ENCODE peak calls at places on chromosomes 11 and 22, in eight cellular contexts. C is GM23248; T is NB4; V is pancreas; I is CD8-positive, alpha-beta memory T cell; Q is lower leg skin; M is AG10803; D is left ventricle myocardium inferior. G is an unnamed sample.

GRCh38 chr11:78282821-78283220 is 94.1 kb downstream of the USP35 start:
- DNase-seq in D (no peak), V (no peak), C (no peak), Q (no peak), I (no peak), M (no peak), T (no peak), G (no peak)

GRCh38 chr11:100031973-100032372 is 655.1 kb upstream of the ARHGAP42 start:
- DNase-seq in I (no peak), T (no peak), Q (no peak), M (no peak), C (no peak), V (no peak), D (no peak), G (no peak)

GRCh38 chr11:113534625-113535024 is 59.4 kb upstream of the DRD2 start:
- DNase-seq in I (no peak), M (no peak), V (no peak), Q (no peak), D (no peak), T (no peak), C (no peak), G (no peak)

GRCh38 chr11:86193297-86194095 is 51.1 kb upstream of the EED start:
- DNase-seq in C (peak), D (peak), T (peak), M (peak), I (peak), V (no peak), Q (no peak), G (no peak)

GRCh38 chr22:37338539-37339246 is 56.4 kb downstream of the CYTH4 start:
- DNase-seq in T (no peak), I (no peak), V (no peak), Q (no peak), C (no peak), M (no peak), D (no peak), G (no peak)

GRCh38 chr11:26599421-26599820 is 27.4 kb upstream of the MUC15 start:
- DNase-seq in V (no peak), M (peak), T (no peak), C (peak), D (no peak), I (no peak), Q (no peak), G (no peak)

GRCh38 chr11:96055706-96056387 is 131.9 kb upstream of the MTMR2 start:
- DNase-seq in T (no peak), M (peak), D (no peak), Q (no peak), I (no peak), C (peak), V (no peak), G (no peak)

GRCh38 chr22:20463324-20464095 is 25.9 kb upstream of the SCARF2 start:
- DNase-seq in T (peak), M (no peak), I (peak), V (peak), Q (no peak), D (no peak), C (no peak), G (no peak)

GRCh38 chr22:37210041-37210803 is 2.1 kb downstream of the SSTR3 start:
- DNase-seq in V (no peak), I (no peak), D (no peak), Q (no peak), T (no peak), C (no peak), M (no peak), G (no peak)

GRCh38 chr11:111793863-111794262 is 27.7 kb upstream of the PPP2R1B start:
- DNase-seq in V (no peak), Q (no peak), C (peak), T (no peak), I (no peak), M (peak), D (no peak), G (peak)

GRCh38 chr11:57278721-57279095 is 41.7 kb upstream of the APLNR start:
- DNase-seq in T (no peak), V (no peak), Q (peak), C (no peak), I (no peak), D (no peak), M (no peak), G (no peak)

GRCh38 chr11:198236-198806 is 5.4 kb downstream of the SCGB1C1 start:
- DNase-seq in T (no peak), C (no peak), I (peak), Q (peak), V (peak), M (no peak), D (no peak), G (no peak)

GRCh38 chr22:45731798-45732495 is 60.3 kb downstream of the ATXN10 start:
- DNase-seq in T (peak), I (no peak), V (no peak), C (peak), D (no peak), Q (no peak), M (peak), G (no peak)

GRCh38 chr11:1966531-1966930 is 19.4 kb downstream of the MRPL23 start:
- DNase-seq in Q (peak), C (no peak), T (no peak), D (no peak), M (no peak), I (peak), V (peak), G (no peak)

GRCh38 chr22:26722159-26722558 is 64.8 kb downstream of the MIAT start:
- DNase-seq in D (no peak), V (no peak), I (no peak), Q (no peak), M (peak), T (no peak), C (peak), G (peak)

GRCh38 chr11:6615882-6616585 is 3.2 kb downstream of the TPP1 start:
- DNase-seq in D (no peak), V (no peak), I (no peak), Q (no peak), C (peak), T (no peak), M (no peak), G (no peak)

GRCh38 chr11:1260023-1260501 is 37.2 kb downstream of the MUC5B start:
- DNase-seq in T (peak), C (peak), M (no peak), V (no peak), Q (no peak), D (no peak), I (no peak), G (no peak)

GRCh38 chr11:131041331-131042040 is 125.2 kb upstream of the SNX19 start:
- DNase-seq in D (no peak), T (no peak), V (no peak), C (peak), Q (no peak), I (no peak), M (peak), G (no peak)

GRCh38 chr11:11243258-11243789 is 109.7 kb downstream of the CSNK2A3 start:
- DNase-seq in V (no peak), D (peak), T (no peak), M (no peak), Q (peak), C (peak), I (no peak), G (no peak)

GRCh38 chr22:37663521-37664140 is 5.1 kb downstream of the PDXP start:
- DNase-seq in V (no peak), D (no peak), Q (no peak), I (no peak), M (peak), C (no peak), T (no peak), G (no peak)

GRCh38 chr22:41946360-41947180 is at the start of gene CENPM:
- DNase-seq in C (peak), T (peak), M (peak), I (peak), Q (peak), V (peak), D (peak), G (peak)

GRCh38 chr22:42549329-42550060 is 4.3 kb upstream of the SERHL2 start:
- DNase-seq in T (no peak), I (no peak), M (no peak), Q (no peak), D (no peak), V (no peak), C (no peak), G (no peak)

GRCh38 chr11:8283510-8284272 is 20.0 kb upstream of the LMO1 start:
- DNase-seq in I (no peak), C (peak), D (no peak), M (no peak), T (no peak), Q (peak), V (peak), G (no peak)

GRCh38 chr11:69744435-69744834 is 30.7 kb downstream of the FGF4 start:
- DNase-seq in I (no peak), Q (no peak), V (no peak), D (no peak), T (no peak), C (no peak), M (peak), G (peak)

GRCh38 chr11:106446961-106447360 is 369.5 kb downstream of the AASDHPPT start:
- DNase-seq in Q (no peak), T (no peak), M (no peak), I (no peak), C (no peak), V (no peak), D (no peak), G (no peak)

GRCh38 chr11:105202844-105203548 is 63.4 kb upstream of the CARD18 start:
- DNase-seq in D (no peak), C (no peak), M (no peak), T (no peak), I (no peak), Q (no peak), V (no peak), G (no peak)

GRCh38 chr22:45615364-45615763 is 56.3 kb upstream of the ATXN10 start:
- DNase-seq in V (no peak), D (no peak), T (no peak), M (no peak), C (no peak), Q (no peak), I (no peak), G (no peak)

GRCh38 chr11:45233121-45233803 is 52.9 kb downstream of the SYT13 start:
- DNase-seq in Q (no peak), M (peak), D (peak), V (peak), T (peak), C (peak), I (peak), G (no peak)

GRCh38 chr11:70477607-70478006 is 79.3 kb downstream of the CTTN start:
- DNase-seq in I (peak), V (peak), M (no peak), D (peak), T (no peak), Q (no peak), C (no peak), G (no peak)

GRCh38 chr22:29251265-29251664 is 16.5 kb downstream of the RHBDD3 start:
- DNase-seq in M (no peak), C (no peak), Q (peak), V (no peak), I (no peak), D (no peak), T (no peak), G (no peak)

GRCh38 chr22:20099099-20099711 is 16.7 kb upstream of the RANBP1 start:
- DNase-seq in Q (no peak), V (peak), I (peak), T (no peak), M (no peak), D (no peak), C (no peak), G (no peak)

GRCh38 chr11:64711944-64712306 is 11.1 kb downstream of the NRXN2 start:
- DNase-seq in V (no peak), C (no peak), T (no peak), I (no peak), M (no peak), Q (no peak), D (no peak), G (no peak)
- H3K4me3 ChIP-seq in V (no peak), C (no peak), T (no peak), I (no peak), M (no peak), Q (no peak), D (no peak), G (no peak)

GRCh38 chr22:32477608-32478007 is 3.0 kb downstream of the FBXO7 start:
- DNase-seq in V (no peak), Q (no peak), C (no peak), T (no peak), D (no peak), M (no peak), I (no peak), G (no peak)

GRCh38 chr22:32475428-32476010 is 908 bp downstream of the FBXO7 start:
- DNase-seq in I (peak), T (peak), C (peak), D (peak), V (peak), M (peak), Q (peak), G (no peak)

GRCh38 chr22:32474635-32475427 is at the start of gene FBXO7:
- DNase-seq in C (peak), I (peak), Q (peak), V (peak), D (peak), T (peak), M (peak), G (peak)

GRCh38 chr22:32476286-32476685 is 1.7 kb downstream of the FBXO7 start:
- DNase-seq in T (no peak), C (peak), I (no peak), Q (no peak), M (no peak), D (no peak), V (no peak), G (no peak)

DNA sequence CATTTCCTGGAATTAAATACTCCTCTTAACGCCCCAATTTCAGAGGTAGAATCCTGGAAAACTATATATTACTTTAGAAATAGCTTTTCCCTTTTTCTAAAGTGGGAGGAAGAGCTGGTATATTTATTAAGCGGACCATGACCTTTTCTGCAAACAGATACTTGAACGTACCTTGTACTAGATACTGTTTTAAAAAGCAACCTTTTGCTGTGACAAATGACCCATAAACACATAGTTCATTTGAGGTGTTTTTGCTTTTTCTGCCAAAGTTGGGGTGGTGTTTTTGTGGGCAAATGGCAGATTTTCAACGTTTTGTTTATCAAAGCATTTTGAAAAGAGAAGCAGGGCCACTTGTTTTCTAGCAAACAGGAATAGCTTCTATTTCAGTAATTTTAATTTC is 2.2 kb downstream of the FBXO7 start:
- DNase-seq in D (no peak), M (no peak), Q (no peak), T (no peak), V (no peak), I (no peak), C (no peak), G (no peak)
- H3K4me3 ChIP-seq in D (peak), M (peak), Q (no peak), T (peak), V (peak), I (peak), C (peak), G (no peak)

DNA sequence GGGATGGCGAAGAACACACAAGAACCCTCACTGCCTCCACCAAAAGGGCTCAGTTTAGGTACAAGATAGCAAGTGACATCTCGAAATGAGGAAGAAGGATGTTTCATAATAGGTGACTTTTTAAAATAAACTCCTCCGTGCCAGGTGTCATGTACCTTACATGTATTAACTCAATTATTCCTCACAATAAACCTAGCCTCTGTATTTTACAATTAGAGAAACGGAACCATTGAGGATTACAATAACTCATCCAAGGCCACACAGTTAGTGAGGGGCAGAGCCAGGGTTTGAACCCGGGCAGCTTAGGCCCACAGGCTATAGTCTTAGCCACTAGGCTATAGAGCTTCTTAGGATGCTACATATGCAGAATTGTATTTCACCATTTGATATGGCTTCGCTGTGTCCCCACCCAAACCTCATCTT is 965 bp upstream of the PAMR1 start:
- DNase-seq in M (peak), I (no peak), T (peak), C (no peak), V (no peak), D (no peak), Q (no peak), G (no peak)
- H3K4me3 ChIP-seq in M (peak), I (no peak), T (no peak), C (peak), V (no peak), D (peak), Q (no peak), G (no peak)

GRCh38 chr22:48579035-48579914 is 1248.4 kb downstream of the BRD1 start:
- DNase-seq in V (no peak), M (no peak), T (no peak), D (no peak), C (no peak), Q (no peak), I (no peak), G (no peak)

GRCh38 chr22:48578138-48579034 is 1249.3 kb downstream of the BRD1 start:
- DNase-seq in C (no peak), D (no peak), V (no peak), Q (no peak), I (no peak), T (no peak), M (no peak), G (no peak)

GRCh38 chr22:48581206-48581766 is 1246.4 kb downstream of the BRD1 start:
- DNase-seq in M (no peak), D (no peak), I (no peak), V (no peak), Q (no peak), C (no peak), T (no peak), G (no peak)

GRCh38 chr22:48580481-48580970 is 1247.1 kb downstream of the BRD1 start:
- DNase-seq in Q (no peak), I (no peak), V (no peak), C (no peak), T (no peak), M (no peak), D (no peak), G (no peak)

DNA sequence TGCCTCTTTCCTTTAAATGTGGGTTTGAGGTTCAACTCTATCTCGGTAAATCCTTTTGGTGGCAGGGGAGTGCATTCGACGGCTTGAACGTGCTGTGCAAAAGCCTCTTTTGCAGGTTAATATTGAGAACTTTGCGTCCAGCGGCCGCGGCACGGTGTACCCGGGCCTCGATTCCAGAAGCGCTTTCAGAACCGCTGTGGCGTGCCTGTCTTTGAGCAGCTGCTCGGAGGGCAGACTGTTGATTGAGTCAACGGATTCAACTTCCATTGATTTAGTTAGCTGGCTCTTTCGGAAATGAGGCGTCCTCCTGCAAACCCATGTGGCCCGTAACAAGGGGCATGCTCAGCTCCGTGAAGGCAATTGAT is 1247.8 kb downstream of the BRD1 start:
- DNase-seq in V (no peak), M (no peak), C (no peak), T (no peak), Q (no peak), D (no peak), I (no peak), G (no peak)
- H3K4me3 ChIP-seq in V (no peak), M (no peak), C (no peak), T (no peak), Q (no peak), D (no peak), I (no peak), G (no peak)

DNA sequence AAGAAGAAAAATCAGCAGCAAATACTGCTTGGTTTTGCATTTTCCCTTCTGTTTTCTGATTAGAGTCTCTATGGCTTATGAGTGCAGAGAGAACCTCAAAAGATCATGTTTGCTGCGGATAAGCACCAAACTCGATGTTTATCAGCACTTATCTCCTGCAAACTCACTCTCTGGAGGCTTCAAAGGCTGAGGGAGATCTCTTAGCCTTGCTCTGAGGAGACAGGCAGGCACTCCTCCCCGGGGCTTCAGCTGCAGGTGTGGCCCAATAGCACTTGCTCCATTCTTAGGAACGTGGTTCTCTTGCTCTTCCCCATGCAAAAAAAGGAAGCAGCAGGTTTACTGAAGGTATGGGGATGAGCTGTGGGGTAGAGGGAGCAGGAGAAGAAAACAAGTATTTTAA is 45.1 kb downstream of the FLI1 start:
- DNase-seq in V (no peak), M (no peak), C (no peak), T (peak), D (no peak), I (no peak), Q (no peak), G (no peak)
- H3K4me3 ChIP-seq in V (no peak), M (no peak), C (no peak), T (no peak), D (no peak), I (no peak), Q (no peak), G (no peak)

G was measured in BJ.